ENCODE peak calls at places on chromosomes 1 and 21, in four cellular contexts. D is fibroblast of lung; R is omental fat pad; N is CD4-positive, alpha-beta T cell. F is an unnamed sample.

GRCh38 chr1:28592314-28593071 is 428 bp downstream of the RAB42 start:
- DNase-seq in D (no peak), R (no peak), N (no peak), F (peak; percentile 37)

GRCh38 chr1:64505944-64506658 is 36.2 kb downstream of the CACHD1 start:
- DNase-seq in D (no peak), R (no peak), N (peak; percentile 1), F (no peak)

GRCh38 chr1:71919812-71920509 is 362.4 kb downstream of the NEGR1 start:
- DNase-seq in D (no peak), R (no peak), N (no peak), F (no peak)

GRCh38 chr1:44368471-44369151 is 13.6 kb upstream of the ERI3 start:
- DNase-seq in D (no peak), R (no peak), N (no peak), F (no peak)

GRCh38 chr1:200771625-200772555 is 33.2 kb downstream of the CAMSAP2 start:
- DNase-seq in D (no peak), R (no peak), N (no peak), F (no peak)

GRCh38 chr1:203320546-203321272 is 15.4 kb downstream of the BTG2 start:
- DNase-seq in D (no peak), R (no peak), N (peak; percentile 75), F (peak; percentile 53)

GRCh38 chr1:154460695-154461249 is 41.2 kb upstream of the TDRD10 start:
- DNase-seq in D (no peak), R (no peak), N (no peak), F (no peak)

GRCh38 chr1:109201123-109201703 is 12.5 kb upstream of the SARS1 start:
- DNase-seq in D (peak; percentile 75), R (no peak), N (peak; percentile 27), F (no peak)

GRCh38 chr1:101105877-101106276 is 80.3 kb upstream of the DPH5 start:
- DNase-seq in D (peak; percentile 60), R (no peak), N (no peak), F (no peak)

GRCh38 chr1:148383966-148384365 is 99.1 kb downstream of the PPIAL4G start:
- DNase-seq in D (no peak), R (no peak), N (no peak), F (no peak)

GRCh38 chr1:9960705-9961562 is 17.7 kb downstream of the NMNAT1 start:
- DNase-seq in D (peak; percentile 22), R (no peak), N (no peak), F (peak; percentile 50)

GRCh38 chr1:112515311-112516009 is 6.7 kb downstream of the WNT2B start:
- DNase-seq in D (peak; percentile 86), R (no peak), N (no peak), F (no peak)

GRCh38 chr1:60984066-60984799 is 98.1 kb upstream of the NFIA start:
- DNase-seq in D (peak; percentile 58), R (no peak), N (no peak), F (no peak)

GRCh38 chr1:151047925-151048644 is 534 bp downstream of the C1orf56 start:
- DNase-seq in D (peak; percentile 67), R (peak; percentile 37), N (peak; percentile 51), F (peak; percentile 58)

GRCh38 chr1:92623187-92623778 is 136.6 kb upstream of the GFI1 start:
- DNase-seq in D (peak; percentile 37), R (no peak), N (no peak), F (no peak)

GRCh38 chr1:210448293-210448892 is 119.7 kb downstream of the HHAT start:
- DNase-seq in D (peak; percentile 72), R (no peak), N (no peak), F (no peak)

GRCh38 chr1:48725331-48725730 is 51.4 kb downstream of the BEND5 start:
- DNase-seq in D (no peak), R (no peak), N (no peak), F (no peak)

GRCh38 chr1:30461640-30462039 is 261.7 kb downstream of the MATN1 start:
- DNase-seq in D (no peak), R (no peak), N (no peak), F (no peak)

GRCh38 chr1:231385118-231385748 is 36.9 kb downstream of the EGLN1 start:
- DNase-seq in D (no peak), R (no peak), N (no peak), F (no peak)

GRCh38 chr21:15365751-15366392 is 301.1 kb upstream of the NRIP1 start:
- DNase-seq in D (no peak), R (no peak), N (no peak), F (no peak)

GRCh38 chr1:202155478-202156021 is 4.9 kb downstream of the PTPN7 start:
- DNase-seq in D (no peak), R (peak; percentile 65), N (no peak), F (no peak)

GRCh38 chr1:223248787-223249175 is 105.7 kb upstream of the TLR5 start:
- DNase-seq in D (no peak), R (no peak), N (peak; percentile 36), F (no peak)

GRCh38 chr1:869499-870244 is 54.1 kb upstream of the SAMD11 start:
- DNase-seq in D (peak; percentile 16), R (peak; percentile 42), N (peak; percentile 83), F (peak; percentile 90)

GRCh38 chr1:14228677-14229076 is 369.8 kb upstream of the KAZN start:
- DNase-seq in D (no peak), R (no peak), N (no peak), F (no peak)

GRCh38 chr1:36239941-36240637 is 15.8 kb downstream of the THRAP3 start:
- DNase-seq in D (peak; percentile 86), R (no peak), N (no peak), F (no peak)

GRCh38 chr1:55724551-55725325 is 509.6 kb upstream of the USP24 start:
- DNase-seq in D (peak; percentile 93), R (no peak), N (no peak), F (no peak)

GRCh38 chr1:45512641-45513054 is 9.0 kb downstream of the PRDX1 start:
- DNase-seq in D (peak; percentile 71), R (no peak), N (peak; percentile 37), F (no peak)
- TF ChIP-seq CTCF in D (peak; percentile 76), R (no peak), N (peak; percentile 68), F (peak; percentile 18)

DNA sequence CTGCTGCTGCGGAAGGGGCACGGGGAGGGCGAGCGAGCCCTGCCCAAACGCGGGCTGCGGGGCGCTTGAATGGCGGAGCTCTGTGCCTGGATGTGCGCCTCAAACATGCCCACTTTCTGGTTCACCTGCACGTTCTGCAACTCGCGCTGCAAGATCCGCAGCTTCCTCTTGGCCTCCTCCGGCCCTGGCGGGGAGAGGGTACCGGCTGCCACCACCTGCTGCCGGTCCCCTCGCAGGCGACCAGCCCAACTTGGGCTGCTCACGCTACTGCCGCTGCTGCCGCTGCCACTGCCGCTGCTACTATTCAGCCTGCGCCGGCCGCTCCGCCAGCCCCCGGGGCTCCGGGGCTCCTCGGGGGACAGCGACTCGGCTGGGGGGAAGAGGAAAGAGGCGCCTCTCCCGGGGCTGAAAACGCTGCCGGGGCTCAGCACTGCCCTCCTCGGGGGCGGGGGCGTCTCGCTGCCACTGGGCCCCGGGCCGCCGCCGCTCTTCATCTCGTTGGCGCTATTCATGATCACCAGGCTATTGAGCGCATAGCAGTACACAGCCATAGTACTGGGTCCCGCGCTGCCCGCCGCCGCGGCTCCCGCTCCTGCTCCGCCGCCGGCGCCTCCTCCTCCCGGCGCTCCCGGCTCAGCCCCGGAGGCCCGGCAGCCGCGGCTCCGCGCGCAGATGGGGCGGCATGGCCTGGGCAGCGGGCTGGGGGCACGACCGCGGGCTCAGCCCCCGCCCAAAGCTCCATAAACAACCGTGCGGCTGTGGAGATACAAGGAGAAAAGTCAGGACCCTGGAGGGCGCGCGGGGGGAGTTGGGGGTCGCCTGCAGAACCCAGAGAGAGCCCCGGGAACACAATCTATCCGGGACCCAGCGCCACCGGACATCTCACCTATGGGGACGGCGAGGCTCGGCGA is 1.9 kb downstream of the ITPKB start:
- DNase-seq in D (peak; percentile 35), R (no peak), N (peak; percentile 48), F (peak; percentile 51)
- TF ChIP-seq CTCF in D (no peak), R (no peak), N (no peak), F (no peak)

GRCh38 chr1:243543501-243543900 is 287.7 kb downstream of the SDCCAG8 start:
- DNase-seq in D (no peak), R (no peak), N (no peak), F (no peak)

GRCh38 chr1:243547906-243548305 is 292.1 kb downstream of the SDCCAG8 start:
- DNase-seq in D (no peak), R (no peak), N (no peak), F (no peak)

GRCh38 chr1:243539636-243540035 is 283.8 kb downstream of the SDCCAG8 start:
- DNase-seq in D (no peak), R (no peak), N (no peak), F (no peak)

GRCh38 chr1:243548516-243548915 is 292.7 kb downstream of the SDCCAG8 start:
- DNase-seq in D (no peak), R (no peak), N (no peak), F (no peak)

DNA sequence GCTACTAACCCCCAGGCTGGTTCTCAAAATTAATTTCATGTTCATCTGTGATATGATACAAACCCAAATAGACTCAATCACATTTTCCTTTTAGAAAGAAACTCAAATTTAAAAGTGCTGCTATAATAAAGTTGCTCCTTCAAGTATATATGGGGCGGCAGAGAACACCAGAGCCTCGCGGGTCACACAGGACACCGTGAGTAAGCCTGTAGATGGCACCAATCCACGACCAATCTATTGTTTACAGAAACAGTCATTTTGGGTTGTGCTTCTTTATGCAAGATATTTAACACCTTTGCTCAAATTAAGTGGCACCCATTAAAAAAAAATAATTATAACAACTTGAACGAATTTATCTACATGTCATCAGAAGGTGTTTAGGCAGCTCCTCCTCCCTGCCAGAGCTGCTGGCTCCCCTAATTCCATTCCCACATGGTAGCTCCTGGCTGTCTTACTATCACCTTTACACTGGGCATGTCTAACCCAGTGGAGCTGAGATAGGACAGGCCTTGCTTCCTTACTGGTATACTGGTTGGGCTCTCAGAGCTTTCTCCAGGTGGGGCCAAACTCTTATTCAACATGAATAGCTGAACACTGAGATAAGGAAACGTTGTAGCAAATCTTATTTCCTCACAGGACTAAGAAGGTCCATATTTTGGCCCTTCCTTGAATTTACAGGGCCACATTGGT is 287.0 kb downstream of the SDCCAG8 start:
- DNase-seq in D (no peak), R (no peak), N (no peak), F (no peak)
- TF ChIP-seq CTCF in D (no peak), R (no peak), N (no peak), F (no peak)

GRCh38 chr1:96583903-96584302 is 137.7 kb upstream of the PTBP2 start:
- DNase-seq in D (no peak), R (no peak), N (no peak), F (no peak)
- TF ChIP-seq CTCF in D (no peak), R (no peak), N (no peak), F (no peak)

GRCh38 chr21:28018213-28018612 is 974.5 kb downstream of the LTN1 start:
- DNase-seq in D (no peak), R (no peak), N (no peak), F (no peak)

GRCh38 chr21:28016571-28016970 is 976.1 kb downstream of the LTN1 start:
- DNase-seq in D (no peak), R (no peak), N (no peak), F (no peak)

GRCh38 chr21:28018741-28019669 is 973.7 kb downstream of the LTN1 start:
- DNase-seq in D (peak; percentile 13), R (no peak), N (no peak), F (no peak)
- TF ChIP-seq CTCF in D (no peak), R (no peak), N (no peak), F (no peak)

GRCh38 chr1:225441314-225442119 is 13.7 kb upstream of the LBR start:
- DNase-seq in D (no peak), R (no peak), N (no peak), F (no peak)
- TF ChIP-seq CTCF in D (peak; percentile 42), R (no peak), N (peak; percentile 27), F (no peak)

F was measured in activated B cell treated with CpG ODN at 0.5 μM for 24 hours.